ENCODE peak calls at places on chromosomes 7 and 10, in five cellular contexts. P is iPS-NIHi11, M is PC-3, W is GF-D8, J is cortex of kidney. Z is an unnamed sample.

GRCh38 chr10:131769691-131770090 is 131.1 kb upstream of the PPP2R2D start:
- DNase-seq in P (no peak), M (no peak), W (no peak), J (no peak), Z (no peak)

GRCh38 chr7:43113622-43114450 is 1.4 kb downstream of the HECW1 start:
- DNase-seq in P (peak), M (no peak), W (no peak), J (no peak), Z (no peak)

GRCh38 chr10:6530966-6531365 is 49.1 kb downstream of the PRKCQ start:
- DNase-seq in P (no peak), M (no peak), W (no peak), J (no peak), Z (no peak)

GRCh38 chr10:132532784-132533560 is 4.6 kb upstream of the INPP5A start:
- DNase-seq in P (no peak), M (peak), W (no peak), J (no peak), Z (no peak)

GRCh38 chr7:149743481-149743880 is 29.9 kb downstream of the ZNF467 start:
- DNase-seq in P (no peak), M (no peak), W (no peak), J (no peak), Z (no peak)

GRCh38 chr7:35025391-35025870 is 11.9 kb downstream of the DPY19L1 start:
- DNase-seq in P (no peak), M (peak), W (no peak), J (no peak), Z (no peak)

GRCh38 chr10:45451407-45451806 is 77.4 kb downstream of the ALOX5 start:
- DNase-seq in P (no peak), M (no peak), W (no peak), J (no peak), Z (no peak)

GRCh38 chr7:37083311-37084096 is 359.2 kb upstream of the AOAH start:
- DNase-seq in P (no peak), M (no peak), W (no peak), J (no peak), Z (no peak)

GRCh38 chr10:6843477-6843876 is 263.4 kb upstream of the PRKCQ start:
- DNase-seq in P (no peak), M (no peak), W (no peak), J (no peak), Z (no peak)

GRCh38 chr10:46992794-46993552 is 81.7 kb downstream of the PTPN20 start:
- DNase-seq in P (peak), M (peak), W (no peak), J (no peak), Z (peak)

GRCh38 chr10:71980181-71981023 is 16.2 kb downstream of the CHST3 start:
- DNase-seq in P (no peak), M (no peak), W (no peak), J (no peak), Z (no peak)

GRCh38 chr7:105675873-105676484 is 94.7 kb upstream of the EFCAB10 start:
- DNase-seq in P (no peak), M (no peak), W (peak), J (no peak), Z (no peak)

GRCh38 chr10:78907458-78908211 is 161.1 kb upstream of the ZMIZ1 start:
- DNase-seq in P (no peak), M (no peak), W (no peak), J (no peak), Z (no peak)

GRCh38 chr7:140023728-140024127 is 39.0 kb downstream of the PARP12 start:
- DNase-seq in P (no peak), M (no peak), W (no peak), J (no peak), Z (no peak)

GRCh38 chr10:48451969-48452878 is 145.7 kb downstream of the MAPK8 start:
- DNase-seq in P (no peak), M (no peak), W (no peak), J (no peak), Z (no peak)

GRCh38 chr10:32980242-32980557 is 22.2 kb upstream of the ITGB1 start:
- DNase-seq in P (no peak), M (no peak), W (no peak), J (no peak), Z (no peak)

GRCh38 chr10:54577682-54578081 is 223.3 kb downstream of the PCDH15 start:
- DNase-seq in P (no peak), M (no peak), W (no peak), J (no peak), Z (no peak)

GRCh38 chr10:69644658-69645295 is 14.7 kb downstream of the FAM241B start:
- DNase-seq in P (peak), M (peak), W (no peak), J (no peak), Z (peak)

GRCh38 chr10:18122753-18123152 is 17.5 kb upstream of the CACNB2 start:
- DNase-seq in P (no peak), M (no peak), W (no peak), J (no peak), Z (no peak)

GRCh38 chr10:9311702-9312499 is 1257.4 kb downstream of the GATA3 start:
- DNase-seq in P (no peak), M (peak), W (no peak), J (no peak), Z (no peak)

GRCh38 chr7:116582164-116582732 is 57.4 kb downstream of the CAV1 start:
- DNase-seq in P (no peak), M (no peak), W (no peak), J (no peak), Z (no peak)

GRCh38 chr10:128781636-128782035 is 655.4 kb upstream of the MKI67 start:
- DNase-seq in P (no peak), M (no peak), W (no peak), J (no peak), Z (no peak)

GRCh38 chr7:65411249-65411648 is 37.6 kb downstream of the ZNF92 start:
- DNase-seq in P (no peak), M (no peak), W (no peak), J (no peak), Z (no peak)

GRCh38 chr10:83680470-83680891 is 458.8 kb upstream of the GHITM start:
- DNase-seq in P (no peak), M (no peak), W (no peak), J (no peak), Z (no peak)